ENCODE peak calls at places on chromosomes 12 and 14, in ten cellular contexts. One of them, this sample, is unnamed.

GRCh38 chr12:121217066-121217465 is 7.1 kb downstream of the P2RX4 start:
- DNase-seq in stomach: no peak
- DNase-seq in RWPE1: no peak
- DNase-seq in AG04449: no peak
- DNase-seq in kidney epithelial cell: no peak
- DNase-seq in heart right ventricle: no peak
- DNase-seq in PC-3: peak; percentile 24
- DNase-seq in astrocyte of the spinal cord: no peak
- DNase-seq in GM12865: no peak
- DNase-seq in WTC11: no peak
- DNase-seq in this sample: no peak

GRCh38 chr12:39441963-39442894 is 691 bp downstream of the KIF21A start:
- DNase-seq in stomach: peak; percentile 34
- DNase-seq in RWPE1: peak; percentile 20
- DNase-seq in AG04449: no peak
- DNase-seq in kidney epithelial cell: no peak
- DNase-seq in heart right ventricle: peak; percentile 31
- DNase-seq in PC-3: peak; percentile 39
- DNase-seq in astrocyte of the spinal cord: peak; percentile 27
- DNase-seq in GM12865: peak; percentile 75
- DNase-seq in WTC11: peak; percentile 38
- DNase-seq in this sample: peak; percentile 50

GRCh38 chr12:121294151-121294889 is 2.2 kb downstream of the CAMKK2 start:
- DNase-seq in stomach: no peak
- DNase-seq in RWPE1: no peak
- DNase-seq in AG04449: no peak
- DNase-seq in kidney epithelial cell: no peak
- DNase-seq in heart right ventricle: no peak
- DNase-seq in PC-3: no peak
- DNase-seq in astrocyte of the spinal cord: no peak
- DNase-seq in GM12865: no peak
- DNase-seq in WTC11: no peak
- DNase-seq in this sample: no peak

GRCh38 chr14:76045773-76046172 is 60.2 kb downstream of the IFT43 start:
- DNase-seq in stomach: no peak
- DNase-seq in RWPE1: no peak
- DNase-seq in AG04449: no peak
- DNase-seq in kidney epithelial cell: no peak
- DNase-seq in heart right ventricle: no peak
- DNase-seq in PC-3: no peak
- DNase-seq in astrocyte of the spinal cord: no peak
- DNase-seq in GM12865: peak; percentile 37
- DNase-seq in WTC11: no peak
- DNase-seq in this sample: no peak

GRCh38 chr14:59359451-59360124 is 105.6 kb downstream of the GPR135 start:
- DNase-seq in stomach: no peak
- DNase-seq in RWPE1: no peak
- DNase-seq in AG04449: no peak
- DNase-seq in kidney epithelial cell: no peak
- DNase-seq in heart right ventricle: no peak
- DNase-seq in PC-3: peak; percentile 76
- DNase-seq in astrocyte of the spinal cord: no peak
- DNase-seq in GM12865: peak; percentile 23
- DNase-seq in WTC11: no peak
- DNase-seq in this sample: no peak

GRCh38 chr14:69428289-69428998 is 30.0 kb downstream of the SLC39A9 start:
- DNase-seq in stomach: no peak
- DNase-seq in RWPE1: no peak
- DNase-seq in AG04449: no peak
- DNase-seq in kidney epithelial cell: no peak
- DNase-seq in heart right ventricle: no peak
- DNase-seq in PC-3: no peak
- DNase-seq in astrocyte of the spinal cord: no peak
- DNase-seq in GM12865: peak; percentile 67
- DNase-seq in WTC11: no peak
- DNase-seq in this sample: no peak

GRCh38 chr14:79451601-79452000 is 759.7 kb downstream of the DIO2 start:
- DNase-seq in stomach: no peak
- DNase-seq in RWPE1: no peak
- DNase-seq in AG04449: no peak
- DNase-seq in kidney epithelial cell: no peak
- DNase-seq in heart right ventricle: no peak
- DNase-seq in PC-3: no peak
- DNase-seq in astrocyte of the spinal cord: no peak
- DNase-seq in GM12865: no peak
- DNase-seq in WTC11: no peak
- DNase-seq in this sample: no peak

GRCh38 chr14:65164068-65164824 is 61.9 kb upstream of the MAX start:
- DNase-seq in stomach: no peak
- DNase-seq in RWPE1: peak; percentile 60
- DNase-seq in AG04449: no peak
- DNase-seq in kidney epithelial cell: no peak
- DNase-seq in heart right ventricle: peak; percentile 40
- DNase-seq in PC-3: peak; percentile 79
- DNase-seq in astrocyte of the spinal cord: peak; percentile 64
- DNase-seq in GM12865: peak; percentile 76
- DNase-seq in WTC11: no peak
- DNase-seq in this sample: peak; percentile 44

GRCh38 chr12:108693781-108694180 is 37.5 kb downstream of the CORO1C start:
- DNase-seq in stomach: no peak
- DNase-seq in RWPE1: no peak
- DNase-seq in AG04449: no peak
- DNase-seq in kidney epithelial cell: no peak
- DNase-seq in heart right ventricle: no peak
- DNase-seq in PC-3: no peak
- DNase-seq in astrocyte of the spinal cord: no peak
- DNase-seq in GM12865: no peak
- DNase-seq in WTC11: no peak
- DNase-seq in this sample: no peak

GRCh38 chr14:59591641-59592040 is 15.0 kb upstream of the CCDC175 start:
- DNase-seq in stomach: no peak
- DNase-seq in RWPE1: no peak
- DNase-seq in AG04449: no peak
- DNase-seq in kidney epithelial cell: no peak
- DNase-seq in heart right ventricle: no peak
- DNase-seq in PC-3: no peak
- DNase-seq in astrocyte of the spinal cord: no peak
- DNase-seq in GM12865: no peak
- DNase-seq in WTC11: no peak
- DNase-seq in this sample: no peak

GRCh38 chr14:51908086-51908485 is 47.7 kb downstream of the GNG2 start:
- DNase-seq in stomach: no peak
- DNase-seq in RWPE1: no peak
- DNase-seq in AG04449: no peak
- DNase-seq in kidney epithelial cell: no peak
- DNase-seq in heart right ventricle: no peak
- DNase-seq in PC-3: no peak
- DNase-seq in astrocyte of the spinal cord: no peak
- DNase-seq in GM12865: peak; percentile 12
- DNase-seq in WTC11: no peak
- DNase-seq in this sample: no peak

GRCh38 chr12:67355428-67356385 is 86.5 kb downstream of the CAND1 start:
- DNase-seq in stomach: no peak
- DNase-seq in RWPE1: peak; percentile 19
- DNase-seq in AG04449: no peak
- DNase-seq in kidney epithelial cell: no peak
- DNase-seq in heart right ventricle: no peak
- DNase-seq in PC-3: peak; percentile 70
- DNase-seq in astrocyte of the spinal cord: peak; percentile 78
- DNase-seq in GM12865: peak; percentile 68
- DNase-seq in WTC11: no peak
- DNase-seq in this sample: peak; percentile 18

GRCh38 chr12:78387721-78388120 is 476.9 kb upstream of the SYT1 start:
- DNase-seq in stomach: no peak
- DNase-seq in RWPE1: no peak
- DNase-seq in AG04449: no peak
- DNase-seq in kidney epithelial cell: no peak
- DNase-seq in heart right ventricle: no peak
- DNase-seq in PC-3: no peak
- DNase-seq in astrocyte of the spinal cord: no peak
- DNase-seq in GM12865: no peak
- DNase-seq in WTC11: no peak
- DNase-seq in this sample: no peak

GRCh38 chr12:16385779-16386646 is 38.6 kb downstream of the MGST1 start:
- DNase-seq in stomach: peak; percentile 28
- DNase-seq in RWPE1: peak; percentile 38
- DNase-seq in AG04449: peak; percentile 16
- DNase-seq in kidney epithelial cell: peak; percentile 10
- DNase-seq in heart right ventricle: peak; percentile 16
- DNase-seq in PC-3: peak; percentile 50
- DNase-seq in astrocyte of the spinal cord: peak; percentile 73
- DNase-seq in GM12865: peak; percentile 10
- DNase-seq in WTC11: peak; percentile 12
- DNase-seq in this sample: peak; percentile 19

GRCh38 chr12:22978962-22979361 is 354.0 kb downstream of the ETNK1 start:
- DNase-seq in stomach: no peak
- DNase-seq in RWPE1: peak; percentile 93
- DNase-seq in AG04449: peak; percentile 65
- DNase-seq in kidney epithelial cell: peak; percentile 80
- DNase-seq in heart right ventricle: no peak
- DNase-seq in PC-3: peak; percentile 22
- DNase-seq in astrocyte of the spinal cord: peak; percentile 93
- DNase-seq in GM12865: no peak
- DNase-seq in WTC11: no peak
- DNase-seq in this sample: no peak

GRCh38 chr12:121983546-121984205 is 38.0 kb upstream of the BCL7A start:
- DNase-seq in stomach: no peak
- DNase-seq in RWPE1: no peak
- DNase-seq in AG04449: no peak
- DNase-seq in kidney epithelial cell: no peak
- DNase-seq in heart right ventricle: no peak
- DNase-seq in PC-3: no peak
- DNase-seq in astrocyte of the spinal cord: no peak
- DNase-seq in GM12865: no peak
- DNase-seq in WTC11: no peak
- DNase-seq in this sample: no peak

GRCh38 chr12:117347588-117347987 is 13.8 kb downstream of the NOS1 start:
- DNase-seq in stomach: no peak
- DNase-seq in RWPE1: peak; percentile 53
- DNase-seq in AG04449: no peak
- DNase-seq in kidney epithelial cell: no peak
- DNase-seq in heart right ventricle: no peak
- DNase-seq in PC-3: no peak
- DNase-seq in astrocyte of the spinal cord: no peak
- DNase-seq in GM12865: peak; percentile 3
- DNase-seq in WTC11: no peak
- DNase-seq in this sample: no peak

GRCh38 chr14:62432955-62433354 is 612.3 kb downstream of the KCNH5 start:
- DNase-seq in stomach: no peak
- DNase-seq in RWPE1: no peak
- DNase-seq in AG04449: no peak
- DNase-seq in kidney epithelial cell: no peak
- DNase-seq in heart right ventricle: no peak
- DNase-seq in PC-3: no peak
- DNase-seq in astrocyte of the spinal cord: no peak
- DNase-seq in GM12865: no peak
- DNase-seq in WTC11: no peak
- DNase-seq in this sample: no peak

GRCh38 chr14:105439710-105440553 is 20.3 kb downstream of the MTA1 start:
- DNase-seq in stomach: no peak
- DNase-seq in RWPE1: no peak
- DNase-seq in AG04449: no peak
- DNase-seq in kidney epithelial cell: no peak
- DNase-seq in heart right ventricle: no peak
- DNase-seq in PC-3: no peak
- DNase-seq in astrocyte of the spinal cord: no peak
- DNase-seq in GM12865: no peak
- DNase-seq in WTC11: no peak
- DNase-seq in this sample: no peak

GRCh38 chr12:114638790-114639435 is 45.1 kb downstream of the TBX3 start:
- DNase-seq in stomach: no peak
- DNase-seq in RWPE1: no peak
- DNase-seq in AG04449: no peak
- DNase-seq in kidney epithelial cell: no peak
- DNase-seq in heart right ventricle: no peak
- DNase-seq in PC-3: no peak
- DNase-seq in astrocyte of the spinal cord: no peak
- DNase-seq in GM12865: no peak
- DNase-seq in WTC11: peak; percentile 65
- DNase-seq in this sample: no peak

GRCh38 chr12:114631242-114631641 is 52.7 kb downstream of the TBX3 start:
- DNase-seq in stomach: no peak
- DNase-seq in RWPE1: no peak
- DNase-seq in AG04449: no peak
- DNase-seq in kidney epithelial cell: no peak
- DNase-seq in heart right ventricle: no peak
- DNase-seq in PC-3: no peak
- DNase-seq in astrocyte of the spinal cord: no peak
- DNase-seq in GM12865: no peak
- DNase-seq in WTC11: no peak
- DNase-seq in this sample: no peak

GRCh38 chr12:114636723-114637480 is 47.1 kb downstream of the TBX3 start:
- DNase-seq in stomach: no peak
- DNase-seq in RWPE1: peak; percentile 58
- DNase-seq in AG04449: no peak
- DNase-seq in kidney epithelial cell: no peak
- DNase-seq in heart right ventricle: no peak
- DNase-seq in PC-3: peak; percentile 36
- DNase-seq in astrocyte of the spinal cord: peak; percentile 19
- DNase-seq in GM12865: no peak
- DNase-seq in WTC11: peak; percentile 38
- DNase-seq in this sample: no peak
- TF ChIP-seq CTCF in stomach: no peak
- TF ChIP-seq CTCF in RWPE1: peak; percentile 22
- TF ChIP-seq CTCF in AG04449: peak; percentile 39
- TF ChIP-seq CTCF in kidney epithelial cell: peak; percentile 34
- TF ChIP-seq CTCF in heart right ventricle: peak; percentile 19
- TF ChIP-seq CTCF in PC-3: peak; percentile 69
- TF ChIP-seq CTCF in astrocyte of the spinal cord: peak; percentile 55
- TF ChIP-seq CTCF in GM12865: no peak
- TF ChIP-seq CTCF in WTC11: no peak
- TF ChIP-seq CTCF in this sample: no peak

GRCh38 chr14:100140452-100141132 is 18.9 kb downstream of the DEGS2 start:
- DNase-seq in stomach: peak; percentile 51
- DNase-seq in RWPE1: no peak
- DNase-seq in AG04449: no peak
- DNase-seq in kidney epithelial cell: no peak
- DNase-seq in heart right ventricle: no peak
- DNase-seq in PC-3: no peak
- DNase-seq in astrocyte of the spinal cord: peak; percentile 20
- DNase-seq in GM12865: no peak
- DNase-seq in WTC11: peak; percentile 74
- DNase-seq in this sample: no peak
- TF ChIP-seq CTCF in stomach: peak; percentile 27
- TF ChIP-seq CTCF in RWPE1: no peak
- TF ChIP-seq CTCF in AG04449: peak; percentile 49
- TF ChIP-seq CTCF in kidney epithelial cell: peak; percentile 48
- TF ChIP-seq CTCF in heart right ventricle: no peak
- TF ChIP-seq CTCF in PC-3: no peak
- TF ChIP-seq CTCF in astrocyte of the spinal cord: peak; percentile 43
- TF ChIP-seq CTCF in GM12865: no peak
- TF ChIP-seq CTCF in WTC11: peak; percentile 14
- TF ChIP-seq CTCF in this sample: no peak

GRCh38 chr12:26989873-26990272 is 24.3 kb downstream of the TM7SF3 start:
- DNase-seq in stomach: no peak
- DNase-seq in RWPE1: no peak
- DNase-seq in AG04449: no peak
- DNase-seq in kidney epithelial cell: no peak
- DNase-seq in heart right ventricle: no peak
- DNase-seq in PC-3: no peak
- DNase-seq in astrocyte of the spinal cord: no peak
- DNase-seq in GM12865: no peak
- DNase-seq in WTC11: no peak
- DNase-seq in this sample: no peak
- TF ChIP-seq CTCF in stomach: no peak
- TF ChIP-seq CTCF in RWPE1: no peak
- TF ChIP-seq CTCF in AG04449: no peak
- TF ChIP-seq CTCF in kidney epithelial cell: no peak
- TF ChIP-seq CTCF in heart right ventricle: no peak
- TF ChIP-seq CTCF in PC-3: no peak
- TF ChIP-seq CTCF in astrocyte of the spinal cord: no peak
- TF ChIP-seq CTCF in GM12865: no peak
- TF ChIP-seq CTCF in WTC11: no peak
- TF ChIP-seq CTCF in this sample: no peak

GRCh38 chr12:4858385-4858784 is 51.3 kb upstream of the KCNA1 start:
- DNase-seq in stomach: no peak
- DNase-seq in RWPE1: no peak
- DNase-seq in AG04449: no peak
- DNase-seq in kidney epithelial cell: no peak
- DNase-seq in heart right ventricle: no peak
- DNase-seq in PC-3: no peak
- DNase-seq in astrocyte of the spinal cord: no peak
- DNase-seq in GM12865: peak; percentile 43
- DNase-seq in WTC11: peak; percentile 55
- DNase-seq in this sample: peak; percentile 35
- TF ChIP-seq CTCF in stomach: no peak
- TF ChIP-seq CTCF in RWPE1: no peak
- TF ChIP-seq CTCF in AG04449: no peak
- TF ChIP-seq CTCF in kidney epithelial cell: no peak
- TF ChIP-seq CTCF in heart right ventricle: no peak
- TF ChIP-seq CTCF in PC-3: no peak
- TF ChIP-seq CTCF in astrocyte of the spinal cord: no peak
- TF ChIP-seq CTCF in GM12865: no peak
- TF ChIP-seq CTCF in WTC11: no peak
- TF ChIP-seq CTCF in this sample: peak; percentile 28

This sample was measured in GM13977.